ENCODE peak calls at places on chromosomes 13 and 19, in ten cellular contexts. O is GM20000, A is pancreas, X is HCT116, H is colonic mucosa, U is fibroblast of pulmonary artery, P is tibial artery, C is adrenal gland, M is BJ, S is endothelial cell. T is an unnamed sample.

GRCh38 chr19:373391-374182 is 29.0 kb upstream of the MIER2 start:
- DNase-seq in O (no peak), A (no peak), X (no peak), H (no peak), U (no peak), P (no peak), C (no peak), M (no peak), S (no peak), T (no peak)

GRCh38 chr13:114034481-114034891 is 60.6 kb upstream of the C13orf46 start:
- DNase-seq in O (no peak), A (no peak), X (no peak), H (no peak), U (no peak), P (no peak), C (no peak), M (no peak), S (no peak), T (no peak)

GRCh38 chr19:44576843-44577565 is 36.4 kb upstream of the IGSF23 start:
- DNase-seq in O (no peak), A (no peak), X (peak; percentile 39), H (peak; percentile 59), U (peak; percentile 37), P (no peak), C (no peak), M (no peak), S (peak; percentile 23), T (no peak)

GRCh38 chr13:104461049-104461448 is 1394.8 kb upstream of the SLC10A2 start:
- DNase-seq in O (no peak), A (no peak), X (no peak), H (no peak), U (no peak), P (no peak), C (no peak), M (no peak), S (no peak), T (no peak)

GRCh38 chr19:50703915-50704548 is 15.6 kb downstream of the SHANK1 start:
- DNase-seq in O (no peak), A (no peak), X (peak; percentile 26), H (no peak), U (no peak), P (no peak), C (no peak), M (no peak), S (no peak), T (no peak)

GRCh38 chr13:36163809-36164308 is 32.7 kb upstream of the DCLK1 start:
- DNase-seq in O (no peak), A (peak; percentile 71), X (no peak), H (peak; percentile 22), U (peak; percentile 87), P (peak; percentile 64), C (peak; percentile 16), M (peak; percentile 72), S (no peak), T (no peak)

GRCh38 chr13:49185264-49185663 is 34.9 kb upstream of the MLNR start:
- DNase-seq in O (no peak), A (no peak), X (no peak), H (no peak), U (no peak), P (no peak), C (no peak), M (no peak), S (no peak), T (no peak)

GRCh38 chr19:511101-511841 is 4.0 kb downstream of the TPGS1 start:
- DNase-seq in O (no peak), A (no peak), X (peak; percentile 83), H (peak; percentile 88), U (peak; percentile 72), P (no peak), C (no peak), M (no peak), S (no peak), T (no peak)

GRCh38 chr13:74866151-74866550 is 615.8 kb downstream of the TBC1D4 start:
- DNase-seq in O (no peak), A (no peak), X (no peak), H (no peak), U (peak; percentile 12), P (no peak), C (no peak), M (no peak), S (no peak), T (no peak)

GRCh38 chr19:40381321-40381720 is 8.7 kb downstream of the HIPK4 start:
- DNase-seq in O (no peak), A (no peak), X (no peak), H (no peak), U (no peak), P (no peak), C (no peak), M (no peak), S (no peak), T (no peak)
- TF ChIP-seq CTCF in O (no peak), A (no peak), X (peak; percentile 15), H (no peak), U (peak; percentile 12), P (no peak), C (no peak), M (peak; percentile 9), S (peak; percentile 22), T (no peak)

GRCh38 chr19:42508892-42509444 is 19.3 kb downstream of the CEACAM1 start:
- DNase-seq in O (no peak), A (no peak), X (no peak), H (no peak), U (no peak), P (no peak), C (no peak), M (no peak), S (no peak), T (no peak)
- TF ChIP-seq CTCF in O (no peak), A (no peak), X (no peak), H (no peak), U (no peak), P (no peak), C (no peak), M (no peak), S (no peak), T (no peak)

DNA sequence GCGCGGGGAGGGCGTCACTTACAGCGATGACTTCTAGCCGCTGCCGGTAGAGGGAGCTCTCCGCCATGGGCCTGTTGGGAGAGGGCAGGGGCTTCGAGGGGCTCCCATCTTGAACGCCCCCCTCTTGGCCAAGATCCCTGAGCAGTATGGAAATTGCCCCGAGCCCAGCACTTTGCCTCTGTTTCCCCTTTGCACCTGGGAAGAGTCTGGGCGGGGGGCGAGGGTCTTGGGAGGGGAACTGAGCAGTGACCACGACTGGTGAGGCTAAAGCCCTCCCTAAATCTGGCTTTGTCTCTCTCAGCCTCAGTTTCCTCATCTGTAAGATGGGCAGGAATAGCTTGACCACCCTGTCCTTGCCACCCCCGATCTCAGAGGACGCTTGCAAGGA is 2.8 kb downstream of the PALM3 start:
- DNase-seq in O (peak; percentile 86), A (no peak), X (no peak), H (no peak), U (no peak), P (no peak), C (no peak), M (no peak), S (peak; percentile 49), T (no peak)
- TF ChIP-seq CTCF in O (peak; percentile 73), A (peak; percentile 8), X (peak; percentile 92), H (peak; percentile 48), U (peak; percentile 66), P (no peak), C (peak; percentile 46), M (peak; percentile 90), S (peak; percentile 74), T (no peak)

DNA sequence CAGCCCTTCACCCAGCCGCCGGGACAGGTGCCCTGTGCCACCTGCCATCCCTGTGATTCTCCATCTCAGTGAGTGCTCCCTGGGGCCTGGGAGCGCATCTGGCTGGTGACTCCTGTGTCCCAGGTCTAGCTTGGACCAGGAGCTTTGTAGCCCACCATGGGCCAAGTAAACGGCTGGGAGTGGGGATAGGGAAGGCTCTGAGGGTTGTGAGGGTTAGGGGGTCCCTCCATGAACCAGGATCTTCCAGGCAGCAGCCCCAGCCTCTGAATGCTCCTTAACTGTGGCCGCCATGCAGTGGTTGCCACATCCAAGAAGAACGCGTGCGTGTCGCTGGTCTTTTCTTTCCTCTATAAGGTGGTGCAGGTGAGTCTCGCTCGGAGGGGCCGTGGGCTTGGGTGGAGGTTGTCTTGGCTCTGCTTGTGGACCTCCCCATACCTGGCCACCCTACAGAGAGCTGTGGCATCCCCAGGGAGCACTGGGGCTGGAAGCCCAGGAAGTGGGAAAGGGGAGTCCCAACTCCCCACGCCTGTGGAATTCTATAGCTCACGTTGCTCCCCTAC is 8.4 kb downstream of the AP1M1 start:
- DNase-seq in O (no peak), A (no peak), X (no peak), H (no peak), U (no peak), P (peak; percentile 9), C (no peak), M (no peak), S (no peak), T (no peak)
- TF ChIP-seq CTCF in O (no peak), A (no peak), X (no peak), H (no peak), U (no peak), P (no peak), C (no peak), M (no peak), S (no peak), T (no peak)

GRCh38 chr13:108915095-108915633 is 285.8 kb downstream of the MYO16 start:
- DNase-seq in O (peak; percentile 32), A (no peak), X (no peak), H (no peak), U (peak; percentile 71), P (no peak), C (peak; percentile 46), M (no peak), S (no peak), T (no peak)
- TF ChIP-seq CTCF in O (no peak), A (peak; percentile 38), X (peak; percentile 59), H (peak; percentile 26), U (peak; percentile 74), P (peak; percentile 63), C (peak; percentile 69), M (peak; percentile 72), S (peak; percentile 48), T (no peak)

GRCh38 chr19:33177417-33177976 is 16.6 kb upstream of the LRP3 start:
- DNase-seq in O (peak; percentile 55), A (peak; percentile 78), X (no peak), H (no peak), U (no peak), P (no peak), C (peak; percentile 72), M (no peak), S (peak; percentile 66), T (no peak)
- TF ChIP-seq CTCF in O (peak; percentile 18), A (no peak), X (peak; percentile 27), H (peak; percentile 39), U (peak; percentile 39), P (peak; percentile 42), C (peak; percentile 40), M (peak; percentile 50), S (peak; percentile 63), T (peak; percentile 8)

DNA sequence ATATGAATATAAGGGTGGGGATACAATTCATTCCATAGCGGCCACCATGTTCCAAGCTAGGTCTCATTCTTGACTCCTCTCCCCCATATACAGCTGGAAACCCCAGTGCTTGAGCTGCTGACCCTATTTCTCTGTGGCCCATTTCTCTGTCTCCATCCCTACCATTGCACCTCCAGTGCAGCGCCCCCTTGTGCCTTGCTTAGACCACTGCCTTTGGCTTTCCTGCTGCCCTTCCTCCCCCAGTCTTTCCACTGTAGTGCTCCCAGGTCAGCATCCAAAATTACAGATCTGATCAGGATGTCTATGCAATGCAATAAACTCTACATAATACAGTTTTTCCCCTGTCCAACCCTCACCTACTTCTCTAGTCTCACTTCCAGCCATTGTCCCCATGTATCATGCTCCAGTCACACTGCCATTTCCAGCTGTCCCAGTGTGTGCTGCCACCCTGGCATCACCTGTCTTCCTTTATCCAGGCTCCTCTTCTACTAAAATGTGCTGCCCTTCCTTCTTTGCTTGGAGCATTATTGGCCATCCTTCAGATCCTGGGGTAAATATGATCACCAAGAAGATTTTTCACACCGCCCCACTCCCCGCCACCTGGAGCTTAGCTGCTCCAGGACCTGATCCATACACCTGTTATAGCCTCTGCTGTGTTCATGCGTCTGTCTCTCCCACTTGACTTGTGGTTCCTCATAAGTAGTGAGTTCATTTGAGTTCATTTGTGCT is 199.4 kb upstream of the IPO5 start:
- DNase-seq in O (no peak), A (no peak), X (no peak), H (no peak), U (no peak), P (no peak), C (no peak), M (no peak), S (no peak), T (no peak)
- TF ChIP-seq CTCF in O (no peak), A (no peak), X (peak; percentile 55), H (no peak), U (no peak), P (no peak), C (no peak), M (peak; percentile 5), S (peak; percentile 22), T (no peak)

T was measured in omental fat pad.